ENCODE peak calls at places on chromosomes 3 and 15, in six cellular contexts. T, R, I, M, C and V are unnamed samples. For H3K4me1, the result is how much of the 10 kb centered on the place peaks cover.

GRCh38 chr3:178483704-178484103 is 52.5 kb upstream of the KCNMB2 start:
- DNase-seq in T (no peak), M (no peak), C (no peak), I (no peak), R (no peak), V (no peak)

GRCh38 chr3:196348698-196349097 is 10.5 kb upstream of the TM4SF19 start:
- DNase-seq in T (no peak), C (no peak), R (no peak), I (no peak), M (no peak), V (no peak)

GRCh38 chr15:70566047-70566835 is 197.1 kb downstream of the UACA start:
- DNase-seq in I (no peak), M (no peak), T (peak), C (no peak), R (no peak), V (no peak)

GRCh38 chr3:38323060-38323459 is 23.5 kb upstream of the XYLB start:
- DNase-seq in I (no peak), T (no peak), R (no peak), M (no peak), C (no peak), V (no peak)

GRCh38 chr3:178949896-178950295 is 121.7 kb downstream of the ZMAT3 start:
- DNase-seq in I (no peak), C (no peak), R (no peak), M (no peak), T (no peak), V (no peak)

GRCh38 chr3:119743921-119744320 is 38.0 kb upstream of the NR1I2 start:
- DNase-seq in M (no peak), C (no peak), I (no peak), R (no peak), T (no peak), V (no peak)

GRCh38 chr3:132605374-132605792 is 8.3 kb downstream of the ACKR4 start:
- DNase-seq in R (no peak), T (no peak), M (no peak), C (no peak), I (no peak), V (no peak)

GRCh38 chr15:31299588-31300207 is 26.9 kb upstream of the KLF13 start:
- DNase-seq in M (no peak), T (no peak), I (no peak), C (no peak), R (no peak), V (no peak)

GRCh38 chr3:38205472-38205805 is 40.1 kb downstream of the OXSR1 start:
- DNase-seq in R (no peak), M (no peak), I (no peak), C (no peak), T (no peak), V (no peak)

GRCh38 chr3:2090512-2090911 is 8.2 kb upstream of the CNTN4 start:
- DNase-seq in I (no peak), C (no peak), M (no peak), R (no peak), T (no peak), V (no peak)

GRCh38 chr3:167887096-167887495 is 151.6 kb downstream of the SERPINI1 start:
- DNase-seq in R (no peak), I (no peak), T (no peak), C (peak), M (no peak), V (no peak)

GRCh38 chr3:193744048-193744821 is 151.2 kb downstream of the OPA1 start:
- DNase-seq in T (peak), R (peak), C (no peak), M (no peak), I (no peak), V (no peak)

GRCh38 chr3:143333367-143333766 is 213.8 kb downstream of the CHST2 start:
- DNase-seq in R (no peak), I (no peak), C (no peak), T (no peak), M (no peak), V (no peak)

GRCh38 chr15:94206463-94207167 is 24.7 kb upstream of the MCTP2 start:
- DNase-seq in M (no peak), R (peak), C (peak), T (no peak), I (no peak), V (no peak)

GRCh38 chr3:30548605-30549004 is 57.8 kb upstream of the TGFBR2 start:
- DNase-seq in M (peak), R (no peak), T (no peak), I (no peak), C (no peak), V (no peak)

GRCh38 chr15:29570931-29571727 is 251.1 kb downstream of the TJP1 start:
- DNase-seq in C (peak), R (peak), I (no peak), T (peak), M (no peak), V (no peak)

GRCh38 chr15:73660455-73660854 is 23.7 kb upstream of the CD276 start:
- DNase-seq in I (no peak), C (no peak), T (no peak), M (no peak), R (no peak), V (no peak)

GRCh38 chr15:64836023-64836536 is 5.6 kb upstream of the PLEKHO2 start:
- DNase-seq in C (no peak), T (no peak), M (no peak), R (no peak), I (no peak), V (no peak)

GRCh38 chr15:29070471-29071192 is 184.9 kb downstream of the APBA2 start:
- DNase-seq in R (no peak), M (no peak), C (no peak), T (no peak), I (no peak), V (no peak)

GRCh38 chr3:185778069-185778468 is 46.8 kb downstream of the IGF2BP2 start:
- DNase-seq in I (no peak), M (no peak), C (no peak), R (no peak), T (no peak), V (no peak)

GRCh38 chr3:82163907-82164520 is 402.6 kb upstream of the GBE1 start:
- DNase-seq in C (peak), M (no peak), R (no peak), I (no peak), T (no peak), V (no peak)

GRCh38 chr3:113804701-113805100 is 33.9 kb upstream of the GRAMD1C start:
- DNase-seq in R (no peak), M (no peak), C (no peak), T (no peak), I (no peak), V (no peak)

GRCh38 chr15:58473720-58474119 is 41.9 kb downstream of the LIPC start:
- DNase-seq in C (peak), T (no peak), M (no peak), R (no peak), I (no peak), V (no peak)

GRCh38 chr3:58173670-58174472 is 36.9 kb downstream of the DNASE1L3 start:
- DNase-seq in T (peak), M (no peak), R (peak), C (no peak), I (no peak), V (no peak)

GRCh38 chr3:42827023-42827422 is 17.8 kb downstream of the ACKR2 start:
- DNase-seq in R (no peak), T (no peak), M (no peak), I (no peak), C (no peak), V (no peak)

GRCh38 chr3:51961607-51962569 is 5.4 kb downstream of the PCBP4 start:
- DNase-seq in I (no peak), M (no peak), R (peak), T (no peak), C (no peak), V (no peak)

GRCh38 chr3:23671901-23672589 is 133.7 kb upstream of the UBE2E1 start:
- DNase-seq in M (no peak), C (peak), T (no peak), I (no peak), R (peak), V (peak)

GRCh38 chr3:164498917-164499316 is 579.4 kb downstream of the SI start:
- DNase-seq in T (no peak), I (no peak), M (no peak), R (no peak), C (no peak), V (no peak)

GRCh38 chr15:93212578-93212977 is 123.6 kb upstream of the RGMA start:
- DNase-seq in T (no peak), R (no peak), C (no peak), I (no peak), M (no peak), V (no peak)

GRCh38 chr15:68337826-68338225 is 60.3 kb downstream of the FEM1B start:
- DNase-seq in R (no peak), I (no peak), M (no peak), T (no peak), C (no peak), V (no peak)

GRCh38 chr3:115245437-115245836 is 98.3 kb upstream of the ZBTB20 start:
- DNase-seq in T (no peak), I (no peak), R (no peak), C (peak), M (no peak), V (no peak)

GRCh38 chr3:71725279-71725991 is at the start of gene EIF4E3:
- DNase-seq in M (peak), R (peak), I (no peak), T (peak), C (peak), V (peak)
- H3K27ac ChIP-seq in M (peak), R (peak), I (peak), T (peak), C (no peak), V (peak)

GRCh38 chr3:25423780-25424179 is 4.3 kb upstream of the RARB start:
- DNase-seq in T (no peak), I (no peak), M (no peak), C (peak), R (no peak), V (no peak)
- H3K4me1 ChIP-seq in T (under half), I (under half), M (under half), C (under half), R (under half), V (under half)

GRCh38 chr3:47420044-47420430 is 39.2 kb downstream of the PTPN23 start:
- DNase-seq in M (no peak), I (no peak), T (no peak), C (no peak), R (no peak), V (no peak)
- H3K27ac ChIP-seq in M (no peak), I (no peak), T (no peak), C (no peak), R (no peak), V (no peak)

DNA sequence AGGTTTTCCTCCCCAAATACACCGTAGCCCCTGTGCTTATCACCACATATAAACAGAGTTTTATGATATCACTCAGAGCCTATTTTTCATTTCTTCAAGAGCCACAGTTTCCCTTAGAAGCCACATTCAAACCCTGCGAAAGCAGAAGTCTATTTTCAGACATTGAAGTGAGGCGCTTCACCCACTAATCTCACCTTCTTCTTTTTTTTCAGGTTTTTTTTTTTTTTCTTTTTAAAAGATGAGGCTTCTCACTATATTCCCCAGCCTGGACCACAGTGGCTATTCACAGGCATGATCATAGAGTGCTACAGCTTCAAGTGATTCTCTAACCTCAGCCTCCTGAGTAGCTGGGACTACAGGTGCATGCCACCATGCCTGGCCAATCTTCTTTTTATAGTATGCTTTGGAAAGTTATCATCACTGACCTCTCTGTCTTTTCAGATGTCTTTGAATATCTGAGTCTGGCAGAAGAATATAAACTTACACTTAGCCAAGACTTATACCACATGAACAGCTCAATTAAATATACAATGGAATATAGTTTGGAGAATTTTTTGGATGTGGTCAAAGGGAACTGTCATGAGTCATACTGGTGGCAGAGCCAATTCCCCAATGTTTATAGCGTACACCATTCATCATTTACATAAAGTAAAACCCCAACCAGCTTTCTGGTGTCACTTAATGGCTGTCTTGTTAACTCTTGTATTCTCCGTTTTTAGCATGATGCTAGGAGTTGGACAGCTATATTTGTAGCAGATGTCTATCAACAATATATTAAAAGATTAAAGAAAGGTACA is 59.7 kb upstream of the CCDC50 start:
- DNase-seq in I (no peak), C (peak), R (no peak), M (no peak), T (no peak), V (no peak)
- H3K4me1 ChIP-seq in I (under half), C (under half), R (under half), M (under half), T (under half), V (under half)

DNA sequence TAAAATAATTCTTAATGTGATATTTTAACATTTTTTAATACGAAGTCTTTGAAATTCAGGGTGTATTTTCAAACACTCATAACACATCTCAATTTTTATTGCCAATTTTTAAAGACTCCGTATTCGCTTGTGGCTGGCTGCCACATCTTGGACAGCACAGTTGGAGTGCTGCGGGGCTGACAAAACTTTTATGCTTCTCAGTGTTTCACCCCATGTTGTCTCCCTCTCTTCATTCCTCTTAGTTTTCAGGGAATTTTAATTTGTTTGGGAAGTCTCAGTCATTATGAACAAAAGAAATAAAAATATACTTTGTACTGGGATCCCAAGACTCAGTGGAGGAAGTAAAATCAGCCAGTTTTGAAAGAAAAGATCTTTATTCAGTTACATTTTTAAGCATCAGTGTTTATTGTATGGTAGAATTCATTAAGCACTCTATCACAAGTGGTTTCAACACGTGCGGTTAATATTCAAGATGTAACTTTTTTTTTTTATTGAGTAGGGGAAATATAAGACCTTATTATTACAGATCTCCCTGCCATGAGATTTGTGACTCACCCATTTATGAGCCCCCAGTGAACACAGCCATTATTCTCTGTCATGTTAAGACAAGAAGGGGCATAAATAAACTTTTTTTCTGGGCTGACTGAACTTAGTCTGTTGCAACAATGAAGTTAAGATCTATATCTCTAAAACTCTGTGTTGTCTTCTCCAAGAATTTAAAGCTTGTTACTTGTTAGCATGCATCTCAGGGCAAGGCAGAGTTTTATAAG is 26.8 kb downstream of the KAT2B start:
- DNase-seq in T (no peak), R (no peak), I (no peak), C (peak), M (no peak), V (no peak)
- H3K27ac ChIP-seq in T (no peak), R (no peak), I (no peak), C (no peak), M (peak), V (no peak)